ENCODE peak calls at places on chromosomes 4 and X, in seven cellular contexts. X, M, A, G, K, Y and B are unnamed samples.

GRCh38 chrX:149010899-149011224 is 494.2 kb downstream of the IDS start:
- DNase-seq in X (no peak), A (no peak), Y (no peak), G (no peak), K (no peak), M (no peak), B (no peak)

GRCh38 chr4:16824278-16824806 is 74.1 kb downstream of the LDB2 start:
- DNase-seq in G (no peak), K (no peak), M (no peak), X (no peak), A (no peak), Y (no peak), B (no peak)

GRCh38 chr4:80097395-80098177 is 24.6 kb upstream of the ANTXR2 start:
- DNase-seq in Y (peak), K (no peak), M (peak), G (peak), X (no peak), A (no peak), B (peak)

GRCh38 chr4:3208826-3209225 is 40.1 kb upstream of the MSANTD1 start:
- DNase-seq in Y (no peak), G (no peak), K (no peak), X (no peak), M (no peak), A (peak), B (no peak)

GRCh38 chr4:15455290-15455689 is 14.4 kb upstream of the CC2D2A start:
- DNase-seq in G (peak), X (no peak), A (no peak), K (no peak), Y (no peak), M (peak), B (peak)

GRCh38 chrX:3320471-3321046 is 25.9 kb downstream of the MXRA5 start:
- DNase-seq in Y (no peak), M (no peak), A (no peak), X (no peak), K (no peak), G (no peak), B (no peak)

GRCh38 chr4:64306255-64306565 is 103.0 kb downstream of the TECRL start:
- DNase-seq in K (no peak), M (no peak), A (no peak), G (no peak), Y (no peak), X (no peak), B (no peak)

GRCh38 chr4:112145820-112146813 is 863 bp downstream of the FAM241A start:
- DNase-seq in Y (peak), K (peak), M (peak), X (peak), G (peak), A (peak), B (peak)

GRCh38 chr4:77697860-77698599 is 92.4 kb downstream of the CXCL13 start:
- DNase-seq in Y (peak), A (no peak), K (no peak), G (peak), X (peak), M (no peak), B (peak)

DNA sequence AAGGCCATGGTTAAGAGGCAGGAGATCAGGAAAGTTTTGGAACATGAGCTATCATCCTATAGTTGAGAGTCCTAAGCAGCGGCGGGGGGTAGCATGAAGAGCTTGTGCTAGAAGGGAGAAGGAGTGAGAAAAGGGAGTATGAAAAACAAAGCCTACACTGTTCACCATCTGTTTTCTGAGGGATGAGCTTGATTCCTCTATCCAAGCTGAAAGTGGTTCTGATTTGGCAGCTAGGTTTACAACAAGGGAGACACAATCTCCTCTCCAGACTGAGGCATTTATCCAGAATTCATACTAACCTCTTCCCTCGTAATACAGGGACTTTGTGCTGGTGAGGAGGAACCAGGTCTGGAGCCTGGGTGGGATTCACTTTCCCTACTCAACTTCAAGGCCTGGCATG is 23.6 kb downstream of the TSC22D3 start:
- DNase-seq in X (no peak), Y (no peak), G (no peak), M (no peak), K (no peak), A (no peak), B (no peak)
- TF ChIP-seq CTCF in X (no peak), Y (no peak), G (no peak), M (no peak), K (no peak), A (no peak), B (no peak)

GRCh38 chrX:101357166-101357795 is 8.7 kb upstream of the TIMM8A start:
- DNase-seq in M (no peak), G (no peak), A (no peak), K (no peak), X (peak), Y (no peak), B (peak)
- TF ChIP-seq CTCF in M (no peak), G (peak), A (no peak), K (peak), X (peak), Y (peak), B (peak)

GRCh38 chrX:52995974-52996304 is 37.6 kb upstream of the FAM156A start:
- DNase-seq in K (peak), M (no peak), G (no peak), A (no peak), X (no peak), Y (no peak), B (no peak)
- TF ChIP-seq CTCF in K (no peak), M (no peak), G (no peak), A (no peak), X (no peak), Y (no peak), B (no peak)

GRCh38 chr4:187663076-187663475 is 332.5 kb upstream of the ZFP42 start:
- DNase-seq in A (no peak), M (no peak), K (no peak), X (no peak), G (no peak), Y (no peak), B (peak)

GRCh38 chr4:187668683-187669082 is 326.9 kb upstream of the ZFP42 start:
- DNase-seq in M (no peak), Y (peak), K (no peak), A (no peak), G (no peak), X (no peak), B (peak)

GRCh38 chr4:187667095-187667494 is 328.5 kb upstream of the ZFP42 start:
- DNase-seq in A (no peak), Y (no peak), K (no peak), M (no peak), X (no peak), G (no peak), B (no peak)

GRCh38 chr4:187664011-187664410 is 331.6 kb upstream of the ZFP42 start:
- DNase-seq in M (no peak), Y (no peak), G (no peak), A (no peak), K (no peak), X (no peak), B (no peak)

GRCh38 chr4:187666634-187667033 is 328.9 kb upstream of the ZFP42 start:
- DNase-seq in M (no peak), Y (no peak), K (no peak), A (no peak), X (no peak), G (no peak), B (no peak)
- TF ChIP-seq CTCF in M (no peak), Y (no peak), K (no peak), A (no peak), X (no peak), G (no peak), B (no peak)

DNA sequence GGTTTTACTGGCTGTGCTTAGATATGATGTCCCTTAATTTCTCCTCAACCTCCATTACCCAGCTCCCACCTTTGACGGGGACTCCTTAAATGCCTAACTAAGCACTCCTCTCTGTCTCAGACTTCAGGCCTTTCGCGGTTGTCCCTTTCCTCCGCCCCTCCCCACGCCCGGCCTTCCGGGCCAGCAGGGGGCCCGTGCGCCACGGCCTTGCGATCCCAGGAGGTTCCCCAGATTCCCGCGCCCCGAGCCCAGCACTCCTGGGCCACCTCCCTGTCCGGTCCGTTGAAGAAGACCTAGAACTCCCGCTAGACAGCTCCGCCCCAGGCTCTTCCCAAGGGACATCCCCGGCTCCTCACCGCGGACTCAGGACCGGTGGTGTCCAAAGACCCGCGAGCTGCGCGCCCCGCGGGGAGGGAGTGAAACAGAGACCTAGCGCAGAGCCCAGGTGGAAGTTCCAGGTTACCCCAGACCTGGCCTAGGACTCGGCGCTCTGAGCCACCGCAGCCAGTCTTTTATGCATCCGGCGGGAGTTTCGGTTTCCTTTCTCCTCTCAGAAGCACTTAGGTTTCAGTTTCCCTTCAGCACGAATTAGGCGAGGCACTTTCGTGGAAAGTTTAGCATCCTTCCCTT is at the start of gene DDX60:
- DNase-seq in X (peak), Y (peak), G (peak), K (peak), A (peak), M (peak), B (peak)
- TF ChIP-seq CTCF in X (no peak), Y (peak), G (peak), K (peak), A (no peak), M (peak), B (peak)

DNA sequence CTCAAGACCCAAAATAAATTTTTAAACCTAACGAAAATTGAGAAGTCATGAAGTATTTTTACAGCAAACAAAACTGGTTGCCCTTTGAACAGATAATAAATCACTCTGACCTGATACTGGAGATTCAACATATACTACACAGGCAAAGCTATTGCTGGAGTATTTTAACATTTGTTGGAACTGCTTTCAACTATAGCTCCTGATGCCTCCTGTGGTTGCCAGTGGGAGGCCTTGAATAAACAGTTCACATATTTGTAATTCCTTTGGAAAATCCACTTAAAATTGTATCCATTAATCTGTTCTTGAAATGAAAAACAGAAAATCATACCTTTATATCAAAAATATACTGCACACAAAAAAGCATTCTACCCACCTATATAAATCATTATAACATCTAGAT is 605.1 kb downstream of the KCTD8 start:
- DNase-seq in A (no peak), Y (peak), G (no peak), X (no peak), M (no peak), K (no peak), B (peak)
- TF ChIP-seq CTCF in A (no peak), Y (peak), G (no peak), X (no peak), M (no peak), K (peak), B (peak)

DNA sequence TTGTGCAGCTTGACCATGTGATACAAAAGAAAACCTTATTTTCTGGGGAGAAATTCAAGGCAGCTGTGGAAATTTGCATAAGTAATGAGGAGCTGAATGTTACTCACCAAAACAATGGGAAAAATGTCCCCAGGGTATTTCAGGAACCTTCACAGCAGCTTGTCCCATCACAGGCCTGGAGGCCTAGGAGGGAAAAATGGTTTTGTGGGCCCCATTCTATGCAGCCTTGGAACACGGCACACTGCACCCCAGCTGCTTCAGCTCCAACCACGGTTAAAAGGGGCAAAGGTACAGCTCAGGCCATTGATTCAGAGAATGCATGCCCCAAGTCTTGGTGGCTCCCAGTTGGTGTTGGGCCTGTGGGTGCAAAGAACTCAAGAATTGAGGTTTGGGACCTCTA is 216.1 kb downstream of the MAGEE1 start:
- DNase-seq in K (no peak), M (no peak), A (no peak), X (no peak), Y (no peak), G (no peak), B (no peak)
- TF ChIP-seq CTCF in K (no peak), M (no peak), A (no peak), X (no peak), Y (no peak), G (no peak), B (no peak)

GRCh38 chrX:72080150-72080549 is 51.6 kb downstream of the RTL5 start:
- DNase-seq in Y (no peak), M (no peak), A (no peak), G (no peak), K (no peak), X (no peak), B (no peak)
- TF ChIP-seq CTCF in Y (no peak), M (no peak), A (no peak), G (no peak), K (no peak), X (no peak), B (no peak)

DNA sequence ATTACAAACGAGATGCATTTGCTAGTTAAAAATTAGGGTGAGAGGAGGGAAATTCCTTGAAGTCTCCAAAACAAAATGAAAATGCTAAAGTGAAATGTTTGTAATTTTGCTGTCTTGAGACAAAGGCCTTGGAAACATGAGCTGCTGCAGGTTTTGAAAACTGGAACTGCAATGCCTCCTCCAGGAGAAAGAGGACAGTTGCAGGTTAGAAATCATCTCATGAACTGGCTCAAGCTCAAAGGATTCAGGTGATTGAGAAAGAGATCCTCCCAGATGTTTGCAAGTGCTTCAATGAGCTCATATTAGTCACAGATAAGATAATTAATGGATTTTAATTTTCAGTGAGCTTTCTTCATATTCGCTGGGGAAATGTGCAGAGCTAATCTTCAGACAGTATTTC is 32.4 kb downstream of the SMPX start:
- DNase-seq in K (no peak), X (no peak), A (no peak), Y (peak), M (no peak), G (no peak), B (no peak)
- TF ChIP-seq CTCF in K (peak), X (peak), A (no peak), Y (peak), M (peak), G (peak), B (peak)

DNA sequence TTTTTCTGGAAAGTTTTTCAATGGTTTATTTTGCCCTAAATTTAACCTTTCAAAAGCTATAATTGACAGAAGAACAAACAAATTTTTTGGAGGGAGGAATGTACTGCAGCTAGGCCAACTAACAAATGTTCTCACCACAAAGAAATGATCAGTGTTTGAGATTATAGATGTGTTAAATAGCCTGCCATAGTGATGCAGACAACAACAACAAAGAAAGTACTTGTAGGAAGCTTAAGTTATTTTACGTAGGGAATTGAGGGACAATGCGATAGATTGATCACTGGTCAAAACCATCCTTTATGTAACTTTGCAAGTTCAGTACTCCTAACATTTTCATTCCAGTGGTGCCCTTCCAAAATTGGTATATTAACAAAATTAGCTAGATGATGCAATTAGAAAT is 340.4 kb downstream of the SH3BGRL start:
- DNase-seq in Y (no peak), K (no peak), A (no peak), G (no peak), X (no peak), M (no peak), B (no peak)
- TF ChIP-seq CTCF in Y (no peak), K (no peak), A (no peak), G (no peak), X (no peak), M (no peak), B (no peak)